ENCODE peak calls at places on chromosomes 11 and 22, in ten cellular contexts. Z is activated CD4-positive, alpha-beta T cell treated with anti-CD3 and anti-CD28 coated beads for 36 hours; R is foreskin fibroblast; U is right lobe of liver; O is iris pigment epithelial cell; W is activated T-cell treated with anti-CD3 and anti-CD28 coated beads for 1 hour; Y is RWPE2; J is nephron progenitor cell; E is pulmonary artery endothelial cell; K is NCI-H2171 treated with DMSO at 0.1 percent for 48 hours. H is an unnamed sample.

GRCh38 chr11:34327804-34328631 is 29.8 kb downstream of the ABTB2 start:
- DNase-seq in Z (no peak), R (no peak), U (no peak), O (peak; percentile 35), W (no peak), Y (no peak), J (no peak), E (no peak), K (peak; percentile 71), H (peak; percentile 67)

GRCh38 chr22:38461414-38462081 is 6.3 kb upstream of the KDELR3 start:
- DNase-seq in Z (peak; percentile 88), R (peak; percentile 77), U (peak; percentile 62), O (peak; percentile 88), W (peak; percentile 23), Y (no peak), J (peak; percentile 96), E (peak; percentile 30), K (peak; percentile 88), H (peak; percentile 87)

GRCh38 chr11:78672850-78673641 is 98.4 kb upstream of the NARS2 start:
- DNase-seq in Z (no peak), R (no peak), U (no peak), O (no peak), W (no peak), Y (no peak), J (no peak), E (no peak), K (no peak), H (no peak)

GRCh38 chr11:1125803-1126202 is 31.9 kb upstream of the MUC5AC start:
- DNase-seq in Z (peak; percentile 15), R (no peak), U (no peak), O (no peak), W (no peak), Y (no peak), J (no peak), E (no peak), K (no peak), H (no peak)

GRCh38 chr11:32136654-32137053 is 45.8 kb downstream of the RCN1 start:
- DNase-seq in Z (no peak), R (no peak), U (no peak), O (peak; percentile 20), W (no peak), Y (no peak), J (no peak), E (no peak), K (no peak), H (no peak)

GRCh38 chr11:79536155-79536917 is 95.5 kb upstream of the TENM4 start:
- DNase-seq in Z (no peak), R (no peak), U (no peak), O (no peak), W (no peak), Y (no peak), J (no peak), E (no peak), K (no peak), H (no peak)

GRCh38 chr11:720642-721346 is 14.8 kb downstream of the EPS8L2 start:
- DNase-seq in Z (peak; percentile 44), R (no peak), U (peak; percentile 82), O (no peak), W (no peak), Y (peak; percentile 73), J (peak; percentile 82), E (no peak), K (no peak), H (peak; percentile 66)

GRCh38 chr11:33500865-33501479 is 199.7 kb downstream of the C11orf91 start:
- DNase-seq in Z (peak; percentile 13), R (peak; percentile 25), U (no peak), O (peak; percentile 51), W (no peak), Y (no peak), J (peak; percentile 72), E (no peak), K (no peak), H (no peak)

GRCh38 chr11:17547932-17548331 is 873 bp downstream of the OTOG start:
- DNase-seq in Z (no peak), R (no peak), U (no peak), O (no peak), W (no peak), Y (no peak), J (no peak), E (no peak), K (no peak), H (no peak)

GRCh38 chr11:30311189-30311588 is 11.7 kb upstream of the ARL14EP start:
- DNase-seq in Z (no peak), R (no peak), U (no peak), O (no peak), W (no peak), Y (no peak), J (no peak), E (no peak), K (no peak), H (no peak)

GRCh38 chr22:21568207-21569075 is 927 bp downstream of the UBE2L3 start:
- DNase-seq in Z (peak; percentile 53), R (no peak), U (no peak), O (peak; percentile 52), W (peak; percentile 9), Y (no peak), J (peak; percentile 41), E (no peak), K (peak; percentile 29), H (peak; percentile 40)